ENCODE peak calls at places on chromosomes 2 and 18, in nine cellular contexts. L is NCI-H1092 treated with DMSO at 0.1 percent for 48 hours; W is lung; A is left ventricle myocardium inferior; Q is RPMI8226; B is activated gamma-delta T cell treated with Interleukin-2 at 50 U/mL for 16 hours; P is tibial artery; M is uterus; R is activated naive CD4-positive, alpha-beta T cell. V is an unnamed sample.

GRCh38 chr2:228768818-228769217 is 502.3 kb downstream of the PID1 start:
- DNase-seq in L (no peak), W (no peak), A (no peak), Q (no peak), B (no peak), P (no peak), M (no peak), R (no peak), V (no peak)

GRCh38 chr2:33136570-33136969 is 189.8 kb downstream of the LTBP1 start:
- DNase-seq in L (no peak), W (no peak), A (no peak), Q (no peak), B (no peak), P (no peak), M (no peak), R (no peak), V (no peak)

GRCh38 chr2:119647440-119648169 is 31.4 kb upstream of the TMEM177 start:
- DNase-seq in L (no peak), W (no peak), A (no peak), Q (peak), B (no peak), P (no peak), M (no peak), R (no peak), V (no peak)

GRCh38 chr2:222943820-222944219 is 83.0 kb downstream of the ACSL3 start:
- DNase-seq in L (no peak), W (no peak), A (no peak), Q (peak), B (no peak), P (no peak), M (no peak), R (no peak), V (no peak)

GRCh38 chr2:154449951-154450658 is 248.4 kb upstream of the KCNJ3 start:
- DNase-seq in L (no peak), W (no peak), A (no peak), Q (no peak), B (no peak), P (no peak), M (no peak), R (no peak), V (no peak)

GRCh38 chr2:85266424-85267041 is 61.3 kb downstream of the TGOLN2 start:
- DNase-seq in L (peak), W (peak), A (peak), Q (peak), B (peak), P (peak), M (peak), R (peak), V (no peak)

GRCh38 chr2:39996653-39997080 is 217.6 kb upstream of the THUMPD2 start:
- DNase-seq in L (no peak), W (no peak), A (no peak), Q (no peak), B (no peak), P (no peak), M (no peak), R (no peak), V (no peak)

GRCh38 chr2:28348149-28348567 is 44.5 kb upstream of the FOSL2 start:
- DNase-seq in L (no peak), W (no peak), A (no peak), Q (no peak), B (peak), P (no peak), M (no peak), R (no peak), V (no peak)

GRCh38 chr2:219109468-219109867 is 48.7 kb upstream of the IHH start:
- DNase-seq in L (no peak), W (peak), A (no peak), Q (no peak), B (peak), P (no peak), M (no peak), R (no peak), V (no peak)

GRCh38 chr2:230661072-230661957 is 51.3 kb upstream of the CAB39 start:
- DNase-seq in L (no peak), W (no peak), A (no peak), Q (peak), B (peak), P (no peak), M (no peak), R (no peak), V (no peak)

GRCh38 chr18:48374423-48375149 is 34.6 kb downstream of the ZBTB7C start:
- DNase-seq in L (no peak), W (no peak), A (no peak), Q (no peak), B (no peak), P (no peak), M (no peak), R (no peak), V (no peak)

GRCh38 chr2:242085941-242086621 is 216.6 kb downstream of the RTP5 start:
- DNase-seq in L (no peak), W (peak), A (peak), Q (peak), B (no peak), P (peak), M (no peak), R (no peak), V (no peak)

GRCh38 chr2:120520929-120521912 is 175.3 kb downstream of the INHBB start:
- DNase-seq in L (peak), W (peak), A (no peak), Q (peak), B (no peak), P (no peak), M (no peak), R (no peak), V (no peak)

GRCh38 chr2:68565858-68566257 is 77.5 kb upstream of the PROKR1 start:
- DNase-seq in L (no peak), W (no peak), A (no peak), Q (no peak), B (no peak), P (no peak), M (no peak), R (no peak), V (no peak)

GRCh38 chr2:85143463-85144082 is 10.4 kb downstream of the TCF7L1 start:
- DNase-seq in L (no peak), W (peak), A (no peak), Q (no peak), B (no peak), P (no peak), M (no peak), R (no peak), V (no peak)

GRCh38 chr2:165601866-165602636 is 132.6 kb downstream of the CSRNP3 start:
- DNase-seq in L (no peak), W (no peak), A (no peak), Q (no peak), B (no peak), P (no peak), M (no peak), R (no peak), V (no peak)

GRCh38 chr2:9001229-9001628 is 2.3 kb downstream of the MBOAT2 start:
- DNase-seq in L (no peak), W (no peak), A (no peak), Q (no peak), B (no peak), P (no peak), M (no peak), R (no peak), V (no peak)

GRCh38 chr2:208867374-208867773 is 460.8 kb downstream of the PTH2R start:
- DNase-seq in L (no peak), W (no peak), A (no peak), Q (no peak), B (no peak), P (no peak), M (no peak), R (no peak), V (no peak)

GRCh38 chr2:234836251-234836650 is 115.6 kb upstream of the SH3BP4 start:
- DNase-seq in L (no peak), W (no peak), A (no peak), Q (no peak), B (no peak), P (no peak), M (no peak), R (no peak), V (no peak)

GRCh38 chr2:1854747-1855146 is 110.4 kb upstream of the PXDN start:
- DNase-seq in L (no peak), W (no peak), A (no peak), Q (peak), B (no peak), P (no peak), M (no peak), R (no peak), V (no peak)

GRCh38 chr2:191617589-191617988 is 60.3 kb upstream of the NABP1 start:
- DNase-seq in L (no peak), W (no peak), A (no peak), Q (peak), B (peak), P (no peak), M (no peak), R (no peak), V (no peak)

GRCh38 chr2:138373993-138374408 is 127.6 kb upstream of the SPOPL start:
- DNase-seq in L (peak), W (no peak), A (no peak), Q (peak), B (no peak), P (no peak), M (no peak), R (no peak), V (no peak)

GRCh38 chr2:33763671-33764310 is 164.7 kb upstream of the FAM98A start:
- DNase-seq in L (no peak), W (no peak), A (no peak), Q (no peak), B (no peak), P (no peak), M (no peak), R (no peak), V (no peak)

GRCh38 chr2:55047677-55048299 is 2.5 kb downstream of the RTN4 start:
- DNase-seq in L (no peak), W (no peak), A (no peak), Q (peak), B (no peak), P (no peak), M (no peak), R (no peak), V (no peak)

GRCh38 chr2:179354739-179355537 is 90.3 kb upstream of the SESTD1 start:
- DNase-seq in L (no peak), W (no peak), A (no peak), Q (no peak), B (no peak), P (no peak), M (no peak), R (no peak), V (no peak)

GRCh38 chr2:231932985-231933915 is 7.1 kb upstream of the NPPC start:
- DNase-seq in L (no peak), W (no peak), A (no peak), Q (no peak), B (no peak), P (no peak), M (no peak), R (no peak), V (no peak)

GRCh38 chr2:184067502-184067901 is 530.8 kb upstream of the ZNF804A start:
- DNase-seq in L (no peak), W (no peak), A (no peak), Q (no peak), B (no peak), P (no peak), M (no peak), R (no peak), V (no peak)

GRCh38 chr2:207593277-207593676 is 31.9 kb downstream of the METTL21A start:
- DNase-seq in L (no peak), W (no peak), A (no peak), Q (no peak), B (no peak), P (no peak), M (no peak), R (no peak), V (no peak)

GRCh38 chr18:55559735-55560134 is 28.3 kb downstream of the TCF4 start:
- DNase-seq in L (no peak), W (no peak), A (peak), Q (no peak), B (no peak), P (no peak), M (no peak), R (no peak), V (no peak)

GRCh38 chr18:10440874-10441273 is 13.6 kb upstream of the APCDD1 start:
- DNase-seq in L (no peak), W (no peak), A (no peak), Q (no peak), B (no peak), P (no peak), M (no peak), R (no peak), V (no peak)

GRCh38 chr2:54599914-54600313 is 123.5 kb upstream of the EML6 start:
- DNase-seq in L (no peak), W (peak), A (peak), Q (no peak), B (no peak), P (peak), M (peak), R (no peak), V (no peak)

GRCh38 chr2:70045932-70046331 is 41.3 kb upstream of the PCBP1 start:
- DNase-seq in L (no peak), W (no peak), A (no peak), Q (no peak), B (no peak), P (no peak), M (no peak), R (no peak), V (no peak)

GRCh38 chr2:191249131-191249813 is 4.1 kb downstream of the MYO1B start:
- DNase-seq in L (no peak), W (no peak), A (no peak), Q (no peak), B (no peak), P (no peak), M (no peak), R (no peak), V (no peak)

GRCh38 chr2:241975593-241976284 is 106.2 kb downstream of the RTP5 start:
- DNase-seq in L (no peak), W (no peak), A (no peak), Q (no peak), B (no peak), P (no peak), M (no peak), R (no peak), V (no peak)

V was measured in cortex of kidney.